ENCODE peak calls at places on chromosome 13, in seven cellular contexts. O is SK-N-SH, M is GM12878, T is GM12891, R is H1, H is K562, I is GM12892. L is an unnamed sample.
A peak's percentile ranks its signal among the peaks of the same experiment; 100 is the strongest.

GRCh38 chr13:73321039-73321438 is 262.2 kb downstream of the KLF5 start:
- DNase-seq in O (no peak), M (no peak), T (no peak), R (no peak), H (no peak), I (no peak), L (no peak)

GRCh38 chr13:95301135-95301946 is at the start of gene ABCC4:
- DNase-seq in O (peak; percentile 91), M (no peak), T (peak; percentile 85), R (peak; percentile 25), H (peak; percentile 77), I (peak; percentile 81), L (peak; percentile 51)

GRCh38 chr13:72390909-72391308 is 336.5 kb downstream of the MZT1 start:
- DNase-seq in O (no peak), M (no peak), T (no peak), R (no peak), H (no peak), I (no peak), L (peak; percentile 10)

GRCh38 chr13:29429496-29429895 is 166.0 kb downstream of the SLC7A1 start:
- DNase-seq in O (no peak), M (no peak), T (no peak), R (no peak), H (no peak), I (no peak), L (no peak)

GRCh38 chr13:44697058-44697457 is 120.9 kb upstream of the TSC22D1 start:
- DNase-seq in O (no peak), M (no peak), T (no peak), R (no peak), H (peak; percentile 7), I (no peak), L (no peak)

GRCh38 chr13:31236211-31236786 is 36.5 kb downstream of the B3GLCT start:
- DNase-seq in O (peak; percentile 52), M (no peak), T (no peak), R (no peak), H (peak; percentile 14), I (no peak), L (peak; percentile 31)

GRCh38 chr13:93140912-93141311 is 85.7 kb upstream of the GPC6 start:
- DNase-seq in O (no peak), M (no peak), T (no peak), R (no peak), H (no peak), I (no peak), L (no peak)

GRCh38 chr13:51793570-51794273 is 10.2 kb downstream of the DHRS12 start:
- DNase-seq in O (no peak), M (peak; percentile 70), T (no peak), R (no peak), H (peak; percentile 29), I (no peak), L (no peak)

GRCh38 chr13:84668637-84669036 is 786.4 kb upstream of the SLITRK1 start:
- DNase-seq in O (no peak), M (no peak), T (no peak), R (no peak), H (no peak), I (no peak), L (no peak)

GRCh38 chr13:100089633-100090032 is 740 bp downstream of the PCCA start:
- DNase-seq in O (no peak), M (no peak), T (no peak), R (no peak), H (no peak), I (no peak), L (no peak)

GRCh38 chr13:72403396-72404010 is 323.9 kb downstream of the MZT1 start:
- DNase-seq in O (no peak), M (no peak), T (no peak), R (no peak), H (no peak), I (no peak), L (no peak)

GRCh38 chr13:99992376-99992775 is 10.8 kb downstream of the ZIC2 start:
- DNase-seq in O (no peak), M (no peak), T (no peak), R (no peak), H (no peak), I (no peak), L (no peak)

GRCh38 chr13:103236213-103236612 is 170.0 kb upstream of the SLC10A2 start:
- DNase-seq in O (no peak), M (no peak), T (no peak), R (no peak), H (no peak), I (no peak), L (no peak)

GRCh38 chr13:53197424-53197823 is 168.8 kb downstream of the OLFM4 start:
- DNase-seq in O (peak; percentile 65), M (no peak), T (no peak), R (no peak), H (no peak), I (no peak), L (no peak)

GRCh38 chr13:73934215-73934623 is 200.0 kb downstream of the KLF12 start:
- DNase-seq in O (no peak), M (no peak), T (no peak), R (no peak), H (no peak), I (no peak), L (no peak)

GRCh38 chr13:95235199-95235726 is 66.0 kb downstream of the ABCC4 start:
- DNase-seq in O (no peak), M (no peak), T (no peak), R (no peak), H (no peak), I (no peak), L (no peak)

GRCh38 chr13:76848596-76848995 is 37.6 kb downstream of the KCTD12 start:
- DNase-seq in O (no peak), M (no peak), T (no peak), R (no peak), H (no peak), I (no peak), L (no peak)

GRCh38 chr13:110327036-110327790 is 20.1 kb downstream of the COL4A2 start:
- DNase-seq in O (no peak), M (no peak), T (no peak), R (no peak), H (no peak), I (no peak), L (no peak)

GRCh38 chr13:107296804-107297203 is 728.9 kb upstream of the ARGLU1 start:
- DNase-seq in O (no peak), M (no peak), T (no peak), R (no peak), H (no peak), I (no peak), L (no peak)
- TF ChIP-seq TAF1 in O (no peak), M (no peak), T (no peak), R (no peak), H (no peak), I (no peak), L (no peak)

DNA sequence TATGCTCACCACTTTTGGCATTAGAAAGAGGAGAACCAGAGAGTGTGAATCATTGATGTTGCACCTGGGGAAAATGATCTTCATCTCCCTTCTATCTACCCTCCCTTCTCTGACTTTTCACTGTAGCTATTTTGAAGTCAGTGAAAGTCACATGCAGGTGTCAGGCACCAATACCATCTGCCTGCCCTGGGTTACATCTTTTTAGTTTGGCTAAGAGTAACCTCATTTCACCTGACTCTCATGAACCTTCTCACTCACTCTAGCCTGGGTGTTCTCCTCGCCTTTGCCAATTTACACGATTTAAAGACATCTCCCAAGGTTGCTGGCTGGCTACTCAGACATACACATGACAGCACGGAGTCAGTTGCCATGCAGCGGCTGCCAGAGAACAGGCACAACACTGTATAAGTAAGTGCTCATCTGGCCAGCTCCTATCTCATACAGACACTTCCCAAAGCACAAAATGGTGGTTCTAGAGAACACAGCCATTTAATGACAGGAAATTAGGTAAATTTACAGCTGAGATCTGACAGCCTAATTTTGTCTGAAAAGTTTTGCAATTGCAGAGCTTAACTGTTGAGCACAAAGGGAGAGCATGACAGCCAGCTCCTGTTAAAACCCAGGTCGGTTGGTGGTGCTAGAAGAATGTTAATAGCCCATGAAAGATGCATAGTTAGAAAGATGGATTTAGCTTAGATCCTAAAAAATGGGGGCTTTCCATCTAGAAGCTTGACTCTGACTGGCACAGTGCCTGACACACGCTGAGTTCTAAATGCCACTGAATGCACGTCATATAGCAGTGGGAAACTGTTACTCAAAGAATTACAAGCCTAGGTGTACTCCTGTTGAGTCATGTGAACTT is 32.5 kb downstream of the LCP1 start:
- DNase-seq in O (no peak), M (no peak), T (no peak), R (no peak), H (no peak), I (no peak), L (no peak)
- TF ChIP-seq TAF1 in O (no peak), M (no peak), T (no peak), R (no peak), H (no peak), I (no peak), L (no peak)

DNA sequence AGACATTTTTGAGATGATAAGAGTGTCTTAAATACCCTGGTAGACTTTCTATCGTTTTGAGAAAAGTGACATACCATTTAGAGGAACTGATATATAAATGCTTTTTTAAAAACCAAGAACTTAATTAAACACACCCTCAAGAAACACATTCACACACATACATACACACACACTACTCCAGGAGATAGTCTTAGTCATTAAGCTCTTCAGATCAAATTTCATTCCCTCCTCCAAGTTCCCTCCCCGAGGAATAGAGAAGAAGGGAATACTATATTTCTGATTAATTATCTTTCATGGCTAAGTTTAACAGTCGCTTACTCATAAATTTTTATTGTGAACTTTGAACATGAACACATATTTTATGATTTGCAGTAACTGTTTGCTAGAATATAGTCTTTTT is 1109.5 kb downstream of the SLITRK1 start:
- DNase-seq in O (no peak), M (no peak), T (no peak), R (no peak), H (no peak), I (no peak), L (no peak)
- TF ChIP-seq TAF1 in O (no peak), M (no peak), T (no peak), R (no peak), H (no peak), I (no peak), L (no peak)

GRCh38 chr13:21616205-21616604 is 12.2 kb upstream of the MICU2 start:
- DNase-seq in O (no peak), M (no peak), T (no peak), R (no peak), H (no peak), I (no peak), L (no peak)

GRCh38 chr13:21615427-21615826 is 11.5 kb upstream of the MICU2 start:
- DNase-seq in O (no peak), M (no peak), T (no peak), R (no peak), H (peak; percentile 23), I (no peak), L (no peak)

GRCh38 chr13:21620858-21621257 is 16.9 kb upstream of the MICU2 start:
- DNase-seq in O (no peak), M (no peak), T (no peak), R (no peak), H (no peak), I (no peak), L (no peak)

GRCh38 chr13:21616880-21617279 is 12.9 kb upstream of the MICU2 start:
- DNase-seq in O (no peak), M (no peak), T (no peak), R (no peak), H (no peak), I (no peak), L (peak; percentile 90)

DNA sequence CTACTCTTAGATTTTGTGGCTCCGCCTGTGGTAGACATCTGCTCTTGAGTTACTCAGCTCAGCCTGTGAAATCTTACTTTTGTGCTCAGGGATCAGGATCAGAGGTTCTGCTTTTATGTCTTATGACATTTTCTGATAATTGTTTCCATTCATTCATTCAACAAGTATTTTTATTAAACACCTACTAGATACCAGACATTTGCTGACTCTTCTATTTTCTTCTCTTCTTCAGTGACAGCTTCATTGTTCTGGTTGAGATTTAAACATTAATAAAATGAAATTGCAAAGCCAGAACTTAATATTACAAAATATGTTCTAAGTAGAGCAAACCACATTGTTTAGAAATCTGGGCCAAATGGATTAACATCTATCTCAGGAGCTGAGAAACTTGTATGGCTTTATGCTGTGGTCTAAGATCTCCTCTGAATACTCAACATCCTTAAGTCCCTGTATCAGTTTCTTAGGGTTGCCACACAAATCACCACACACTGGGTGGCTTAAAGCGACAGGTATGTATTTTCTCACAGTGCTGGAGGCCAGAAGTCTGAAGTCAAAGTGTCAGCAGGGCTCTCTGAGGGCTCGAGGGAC is 15.8 kb upstream of the MICU2 start:
- DNase-seq in O (no peak), M (no peak), T (no peak), R (no peak), H (no peak), I (no peak), L (no peak)
- TF ChIP-seq TAF1 in O (no peak), M (no peak), T (no peak), R (no peak), H (no peak), I (no peak), L (no peak)